ENCODE peak calls at places on chromosomes 6 and 20, in six cellular contexts. Z, J, P, E, O and X are unnamed samples.

GRCh38 chr20:61497029-61497627 is 245.1 kb downstream of the CDH4 start:
- DNase-seq in Z (no peak), J (no peak), P (no peak), E (no peak), O (no peak), X (no peak)

GRCh38 chr20:60062431-60063336 is 104.5 kb downstream of the CDH26 start:
- DNase-seq in Z (no peak), J (peak; percentile 37), P (no peak), E (peak; percentile 87), O (no peak), X (peak; percentile 29)

GRCh38 chr6:168136622-168137021 is 57.6 kb upstream of the FRMD1 start:
- DNase-seq in Z (no peak), J (no peak), P (no peak), E (no peak), O (no peak), X (no peak)

GRCh38 chr6:154638369-154638768 is 94.8 kb upstream of the SCAF8 start:
- DNase-seq in Z (no peak), J (no peak), P (no peak), E (peak; percentile 16), O (no peak), X (peak; percentile 49)

GRCh38 chr20:57987659-57988058 is 240.8 kb downstream of the ANKRD60 start:
- DNase-seq in Z (no peak), J (no peak), P (no peak), E (no peak), O (no peak), X (no peak)

GRCh38 chr6:32183483-32184083 is 470 bp downstream of the AGER start:
- DNase-seq in Z (peak; percentile 24), J (no peak), P (no peak), E (no peak), O (no peak), X (no peak)

GRCh38 chr6:15628499-15629131 is 34.2 kb downstream of the DTNBP1 start:
- DNase-seq in Z (no peak), J (no peak), P (no peak), E (peak; percentile 88), O (no peak), X (peak; percentile 92)

GRCh38 chr20:24792641-24793495 is 156.2 kb upstream of the CST7 start:
- DNase-seq in Z (no peak), J (no peak), P (peak; percentile 30), E (no peak), O (no peak), X (no peak)

GRCh38 chr6:153062516-153062915 is 60.0 kb upstream of the MTRF1L start:
- DNase-seq in Z (no peak), J (no peak), P (no peak), E (no peak), O (no peak), X (no peak)

GRCh38 chr6:74705451-74705850 is 500.4 kb downstream of the COL12A1 start:
- DNase-seq in Z (no peak), J (no peak), P (no peak), E (peak; percentile 9), O (no peak), X (peak; percentile 45)

GRCh38 chr6:11227698-11228097 is 4.8 kb downstream of the NEDD9 start:
- DNase-seq in Z (no peak), J (no peak), P (no peak), E (no peak), O (no peak), X (no peak)
- H3K4me3 ChIP-seq in Z (peak overlapping the region; percentile 69), J (no peak overlapping the region), P (peak overlapping the region; percentile 67), E (no peak overlapping the region), O (peak overlapping the region; percentile 62), X (no peak overlapping the region)

DNA sequence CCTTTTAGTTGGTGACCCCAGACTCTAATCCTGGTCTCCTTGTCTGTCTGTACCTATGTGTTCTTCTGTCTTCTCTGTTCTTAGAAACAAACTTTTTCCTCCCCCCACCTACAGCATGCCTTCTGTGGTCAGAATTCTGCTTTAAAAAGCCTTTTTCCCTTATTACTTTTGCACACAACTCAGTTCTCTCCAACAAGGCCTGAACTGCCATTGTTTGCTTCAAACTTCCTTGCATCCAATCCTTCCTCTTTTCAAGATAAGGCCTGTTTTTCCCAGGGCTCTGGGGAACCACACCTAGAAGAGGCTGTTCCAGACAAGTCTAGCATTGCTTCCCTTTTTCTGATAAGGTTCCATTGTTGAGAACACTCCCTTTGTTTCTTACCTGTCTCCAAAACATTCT is 22.2 kb upstream of the NCOA3 start:
- DNase-seq in Z (no peak), J (no peak), P (no peak), E (no peak), O (no peak), X (no peak)
- TF ChIP-seq CTCF in Z (no peak), J (no peak), P (no peak), E (no peak), O (no peak), X (no peak)

GRCh38 chr6:161630674-161631073 is 356.8 kb upstream of the AGPAT4 start:
- DNase-seq in Z (no peak), J (no peak), P (no peak), E (peak; percentile 61), O (no peak), X (no peak)

GRCh38 chr6:161635975-161636374 is 362.1 kb upstream of the AGPAT4 start:
- DNase-seq in Z (no peak), J (no peak), P (no peak), E (no peak), O (no peak), X (no peak)

GRCh38 chr6:161626132-161626676 is 352.3 kb upstream of the AGPAT4 start:
- DNase-seq in Z (no peak), J (no peak), P (no peak), E (no peak), O (no peak), X (no peak)

GRCh38 chr6:161637658-161638057 is 363.8 kb upstream of the AGPAT4 start:
- DNase-seq in Z (no peak), J (no peak), P (no peak), E (no peak), O (no peak), X (no peak)

DNA sequence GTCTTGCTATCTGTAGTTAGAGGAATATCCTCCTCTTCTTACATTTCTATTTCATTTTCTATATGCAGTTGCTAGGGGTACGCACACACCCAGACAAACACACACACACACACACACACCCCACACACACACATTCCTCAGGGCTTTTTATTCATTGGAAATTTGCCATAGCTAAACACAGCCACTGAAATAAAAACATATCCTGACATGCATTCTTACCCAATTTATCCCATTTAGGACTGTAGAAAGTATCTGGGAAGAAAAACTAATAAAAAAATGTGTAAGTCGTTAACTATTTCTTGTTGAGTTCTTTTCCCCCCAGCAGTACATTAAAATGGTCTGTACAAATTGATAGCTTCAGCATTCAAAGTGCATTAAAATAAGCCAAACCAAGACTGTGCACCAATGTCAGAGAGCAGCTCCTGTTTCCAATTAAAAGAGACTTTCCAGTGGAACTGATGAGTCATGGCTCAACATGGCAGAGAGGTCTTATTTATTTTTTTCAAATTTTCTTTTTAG is 357.9 kb upstream of the AGPAT4 start:
- DNase-seq in Z (no peak), J (no peak), P (no peak), E (peak; percentile 93), O (no peak), X (peak; percentile 70)
- H3K4me3 ChIP-seq in Z (no peak overlapping the region), J (no peak overlapping the region), P (no peak overlapping the region), E (no peak overlapping the region), O (no peak overlapping the region), X (no peak overlapping the region)

DNA sequence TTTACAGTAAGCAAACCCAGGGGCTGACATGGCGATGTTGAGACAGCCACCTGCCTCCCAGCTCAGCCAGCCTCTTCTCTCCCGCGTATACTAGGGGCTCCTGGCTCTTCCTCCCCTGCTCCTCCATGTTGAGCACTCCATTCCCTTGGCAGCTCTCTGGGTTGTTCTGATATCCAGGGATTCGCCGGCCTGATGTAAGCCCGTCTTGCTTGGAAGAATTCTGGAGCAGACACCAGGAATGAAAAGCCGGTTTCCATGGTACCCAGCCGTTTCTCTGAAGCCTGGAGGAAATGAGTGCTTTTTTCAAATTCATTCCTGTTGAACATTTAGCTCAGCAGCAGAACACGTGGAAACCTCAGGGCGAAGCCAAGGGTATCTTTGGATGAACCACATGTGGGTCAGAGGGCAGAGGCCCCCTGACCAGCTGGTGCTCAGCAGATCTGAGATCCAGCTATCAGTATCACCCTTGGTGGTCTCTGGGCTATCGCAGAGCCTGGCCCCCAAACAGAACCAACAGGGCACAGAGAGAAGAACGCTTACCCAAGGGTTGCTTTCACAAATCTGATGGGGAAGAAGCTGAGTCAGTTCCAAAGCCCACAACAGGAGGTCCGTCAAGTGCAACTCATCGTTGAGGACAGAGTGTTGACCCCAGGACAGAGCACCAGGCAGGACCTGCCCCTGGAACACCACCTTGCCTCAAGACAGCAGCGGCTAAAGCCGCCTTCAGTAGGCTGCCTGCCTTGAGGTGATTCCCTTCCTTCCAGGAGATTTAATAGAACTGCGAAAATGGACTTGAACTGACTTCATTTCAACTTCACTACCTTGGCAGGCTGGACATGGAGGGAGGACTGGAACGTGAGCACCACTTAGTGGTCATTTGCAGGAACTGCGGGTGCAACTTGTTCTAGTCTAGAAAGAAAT is 96.1 kb upstream of the RIN2 start:
- DNase-seq in Z (no peak), J (peak; percentile 51), P (peak; percentile 51), E (peak; percentile 78), O (no peak), X (peak; percentile 89)
- TF ChIP-seq CTCF in Z (peak; percentile 90), J (peak; percentile 98), P (peak; percentile 96), E (peak; percentile 100), O (peak; percentile 95), X (peak; percentile 99)

DNA sequence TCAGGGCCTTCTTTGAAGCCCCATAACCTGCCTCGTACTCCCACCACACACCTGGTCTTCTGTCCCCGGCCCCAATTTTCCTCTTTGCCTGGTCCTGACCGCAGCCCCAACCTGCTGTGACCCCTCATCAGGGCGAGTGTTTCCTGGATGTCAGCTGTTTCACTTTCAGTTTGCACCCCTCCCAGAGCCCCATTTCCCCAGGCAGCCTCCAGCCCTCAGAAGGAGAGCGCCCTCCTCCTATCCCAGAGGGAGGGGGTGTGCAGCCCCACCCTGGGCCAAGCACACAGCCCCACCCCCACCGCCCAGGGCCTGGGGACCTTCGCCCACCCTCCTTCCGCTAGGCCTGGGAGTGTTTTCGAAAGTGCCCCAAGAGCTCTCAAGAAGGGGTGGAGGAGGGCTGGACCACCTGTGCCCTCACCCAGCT is 1.5 kb downstream of the BAK1 start:
- DNase-seq in Z (no peak), J (no peak), P (no peak), E (no peak), O (no peak), X (no peak)
- H3K4me3 ChIP-seq in Z (peak overlapping the region; percentile 98), J (peak overlapping the region; percentile 99), P (peak overlapping the region; percentile 94), E (peak overlapping the region; percentile 22), O (peak overlapping the region; percentile 62), X (peak overlapping the region; percentile 4)